ENCODE peak calls at places on chromosomes 16 and 17, in six cellular contexts. X, D, C, J, V and F are unnamed samples.

GRCh38 chr16:11045846-11046245 is 101.5 kb downstream of the CLEC16A start:
- DNase-seq in X (no peak), D (no peak), C (no peak), J (no peak), V (no peak), F (no peak)

GRCh38 chr17:75685508-75685907 is 18.4 kb downstream of the SAP30BP start:
- DNase-seq in X (no peak), D (no peak), C (no peak), J (no peak), V (no peak), F (no peak)

GRCh38 chr16:83054302-83054701 is 427.5 kb downstream of the CDH13 start:
- DNase-seq in X (no peak), D (no peak), C (no peak), J (no peak), V (no peak), F (no peak)

GRCh38 chr17:68318103-68318991 is 27.1 kb downstream of the ARSG start:
- DNase-seq in X (peak), D (no peak), C (no peak), J (no peak), V (peak), F (no peak)

GRCh38 chr17:75151893-75152292 is 2.4 kb downstream of the JPT1 start:
- DNase-seq in X (no peak), D (no peak), C (no peak), J (no peak), V (no peak), F (no peak)

GRCh38 chr17:35238817-35239216 is 4.1 kb upstream of the SLFN5 start:
- DNase-seq in X (no peak), D (no peak), C (no peak), J (no peak), V (peak), F (no peak)

GRCh38 chr16:27556471-27556870 is 6.5 kb downstream of the KATNIP start:
- DNase-seq in X (no peak), D (no peak), C (no peak), J (no peak), V (no peak), F (no peak)

GRCh38 chr16:2752850-2753522 is 548 bp downstream of the SRRM2 start:
- DNase-seq in X (peak), D (no peak), C (no peak), J (peak), V (peak), F (no peak)

GRCh38 chr17:4172356-4172755 is 29.4 kb downstream of the CYB5D2 start:
- DNase-seq in X (no peak), D (no peak), C (no peak), J (no peak), V (no peak), F (no peak)

GRCh38 chr16:5738586-5738985 is 641.0 kb upstream of the EEF2KMT start:
- DNase-seq in X (no peak), D (no peak), C (no peak), J (no peak), V (no peak), F (no peak)

GRCh38 chr17:57424777-57425188 is 168.5 kb downstream of the MSI2 start:
- DNase-seq in X (peak), D (no peak), C (no peak), J (no peak), V (no peak), F (no peak)

GRCh38 chr17:13545941-13546340 is 55.8 kb downstream of the HS3ST3A1 start:
- DNase-seq in X (no peak), D (no peak), C (no peak), J (no peak), V (no peak), F (no peak)

GRCh38 chr17:29642171-29642611 is 19.5 kb upstream of the CORO6 start:
- DNase-seq in X (no peak), D (no peak), C (no peak), J (no peak), V (no peak), F (no peak)

GRCh38 chr17:8326591-8327583 is 12.8 kb upstream of the ODF4 start:
- DNase-seq in X (no peak), D (no peak), C (peak), J (peak), V (peak), F (no peak)

GRCh38 chr16:85465328-85466307 is 147.5 kb upstream of the GSE1 start:
- DNase-seq in X (no peak), D (no peak), C (no peak), J (no peak), V (peak), F (no peak)

GRCh38 chr17:82419471-82419995 is 1.1 kb upstream of the OGFOD3 start:
- DNase-seq in X (no peak), D (no peak), C (no peak), J (no peak), V (no peak), F (no peak)

GRCh38 chr16:70494777-70495176 is 28.6 kb downstream of the COG4 start:
- DNase-seq in X (no peak), D (no peak), C (no peak), J (no peak), V (no peak), F (no peak)

GRCh38 chr17:7582401-7583252 is 1.0 kb upstream of the MPDU1 start:
- DNase-seq in X (no peak), D (no peak), C (peak), J (no peak), V (no peak), F (no peak)

GRCh38 chr17:46832945-46833839 is 14.7 kb upstream of the WNT3 start:
- DNase-seq in X (no peak), D (peak), C (no peak), J (no peak), V (peak), F (no peak)

GRCh38 chr17:43645765-43646481 is 15.8 kb downstream of the MEOX1 start:
- DNase-seq in X (no peak), D (no peak), C (no peak), J (no peak), V (no peak), F (peak)

GRCh38 chr16:85894266-85894665 is 4.7 kb upstream of the IRF8 start:
- DNase-seq in X (no peak), D (no peak), C (no peak), J (no peak), V (no peak), F (no peak)

GRCh38 chr16:77169650-77170236 is 21.2 kb upstream of the MON1B start:
- DNase-seq in X (no peak), D (no peak), C (no peak), J (peak), V (peak), F (no peak)

GRCh38 chr16:53821957-53822625 is 118.1 kb downstream of the FTO start:
- DNase-seq in X (peak), D (no peak), C (no peak), J (no peak), V (peak), F (no peak)

GRCh38 chr16:24700549-24701392 is 28.7 kb upstream of the TNRC6A start:
- DNase-seq in X (peak), D (peak), C (no peak), J (no peak), V (peak), F (no peak)

GRCh38 chr17:44556114-44556853 is 1.0 kb upstream of the FZD2 start:
- DNase-seq in X (peak), D (no peak), C (no peak), J (peak), V (no peak), F (no peak)

GRCh38 chr16:62648256-62648655 is 612.0 kb upstream of the CDH8 start:
- DNase-seq in X (no peak), D (no peak), C (no peak), J (no peak), V (no peak), F (no peak)

GRCh38 chr17:34703533-34703932 is 124.2 kb downstream of the TMEM132E start:
- DNase-seq in X (no peak), D (no peak), C (peak), J (no peak), V (no peak), F (no peak)

GRCh38 chr17:21059761-21060160 is 16.9 kb upstream of the USP22 start:
- DNase-seq in X (no peak), D (no peak), C (no peak), J (no peak), V (no peak), F (no peak)

GRCh38 chr17:41546819-41547218 is 18.7 kb upstream of the KRT19 start:
- DNase-seq in X (no peak), D (no peak), C (no peak), J (no peak), V (no peak), F (no peak)

GRCh38 chr17:73932216-73932749 is 271.2 kb upstream of the RPL38 start:
- DNase-seq in X (no peak), D (no peak), C (no peak), J (no peak), V (no peak), F (no peak)

GRCh38 chr16:23509763-23510153 is 536 bp downstream of the GGA2 start:
- DNase-seq in X (no peak), D (no peak), C (no peak), J (peak), V (no peak), F (peak)